ENCODE peak calls at places on chromosomes 7 and 10, in four cellular contexts. Q is DMS153; G is IMR-90; T is stimulated activated CD4-positive, alpha-beta T cell treated with anti-CD3 and anti-CD28 coated beads, Interleukin-15, amount 100 ng/mL, for 24 hours. V is an unnamed sample.

GRCh38 chr7:69309601-69310000 is 288.7 kb upstream of the AUTS2 start:
- DNase-seq in Q (no peak), G (no peak), T (no peak), V (no peak)

GRCh38 chr7:123455965-123456364 is 78.4 kb downstream of the IQUB start:
- DNase-seq in Q (no peak), G (no peak), T (no peak), V (no peak)

GRCh38 chr10:110337401-110337800 is 32.7 kb upstream of the SMNDC1 start:
- DNase-seq in Q (no peak), G (no peak), T (no peak), V (no peak)

GRCh38 chr10:133388265-133388972 is 5.5 kb upstream of the MTG1 start:
- DNase-seq in Q (no peak), G (no peak), T (no peak), V (no peak)

GRCh38 chr10:2130906-2131305 is 393.6 kb upstream of the ADARB2 start:
- DNase-seq in Q (no peak), G (no peak), T (no peak), V (no peak)

GRCh38 chr10:104340099-104340594 is 1.9 kb upstream of the ITPRIP start:
- DNase-seq in Q (no peak), G (no peak), T (no peak), V (no peak)

GRCh38 chr10:97185326-97186058 is at the start of gene SLIT1:
- DNase-seq in Q (no peak), G (no peak), T (no peak), V (no peak)

GRCh38 chr7:78226059-78226658 is 427.6 kb downstream of the PHTF2 start:
- DNase-seq in Q (peak; percentile 25), G (peak; percentile 45), T (peak; percentile 60), V (no peak)

GRCh38 chr7:6385110-6385792 is 62.5 kb downstream of the DAGLB start:
- DNase-seq in Q (peak; percentile 68), G (peak; percentile 97), T (no peak), V (no peak)

GRCh38 chr7:113071465-113071864 is 15.2 kb downstream of the GPR85 start:
- DNase-seq in Q (no peak), G (peak; percentile 33), T (no peak), V (no peak)

GRCh38 chr10:128310966-128311658 is 184.9 kb upstream of the MKI67 start:
- DNase-seq in Q (no peak), G (no peak), T (no peak), V (no peak)

GRCh38 chr10:95247200-95247880 is 43.5 kb downstream of the PDLIM1 start:
- DNase-seq in Q (no peak), G (peak; percentile 95), T (no peak), V (no peak)

GRCh38 chr10:62992145-62992721 is 140.9 kb upstream of the NRBF2 start:
- DNase-seq in Q (no peak), G (peak; percentile 34), T (peak; percentile 32), V (no peak)

GRCh38 chr7:109460296-109460695 is 890.6 kb downstream of the DNAJB9 start:
- DNase-seq in Q (no peak), G (no peak), T (no peak), V (no peak)

GRCh38 chr10:60932756-60933155 is 11.2 kb downstream of the RHOBTB1 start:
- DNase-seq in Q (no peak), G (no peak), T (no peak), V (no peak)

GRCh38 chr10:74177140-74177677 is 26.2 kb downstream of the ADK start:
- DNase-seq in Q (no peak), G (peak; percentile 17), T (peak; percentile 62), V (no peak)

GRCh38 chr7:139023076-139023475 is 12.8 kb downstream of the ZC3HAV1L start:
- DNase-seq in Q (no peak), G (no peak), T (no peak), V (no peak)

GRCh38 chr10:125450218-125450617 is 232.7 kb downstream of the TEX36 start:
- DNase-seq in Q (no peak), G (no peak), T (no peak), V (no peak)

GRCh38 chr7:47143344-47143743 is 438.6 kb downstream of the TNS3 start:
- DNase-seq in Q (no peak), G (peak; percentile 84), T (no peak), V (no peak)

GRCh38 chr7:21967500-21968099 is 21.9 kb upstream of the CDCA7L start:
- DNase-seq in Q (no peak), G (no peak), T (peak; percentile 22), V (peak; percentile 45)

GRCh38 chr7:140889150-140889549 is 35.6 kb downstream of the BRAF start:
- DNase-seq in Q (no peak), G (no peak), T (no peak), V (no peak)

GRCh38 chr10:118712930-118713634 is 41.7 kb downstream of the CACUL1 start:
- DNase-seq in Q (no peak), G (no peak), T (peak; percentile 9), V (no peak)

GRCh38 chr10:125521721-125522680 is 161.0 kb downstream of the TEX36 start:
- DNase-seq in Q (no peak), G (no peak), T (peak; percentile 34), V (peak; percentile 4)

GRCh38 chr7:155885162-155886160 is 73.2 kb upstream of the SHH start:
- DNase-seq in Q (no peak), G (peak; percentile 75), T (no peak), V (no peak)

GRCh38 chr7:20083781-20084180 is 133.4 kb downstream of the MACC1 start:
- DNase-seq in Q (no peak), G (peak; percentile 3), T (no peak), V (no peak)

GRCh38 chr7:19648791-19649190 is 60.0 kb downstream of the POLR1F start:
- DNase-seq in Q (no peak), G (no peak), T (no peak), V (no peak)

GRCh38 chr10:72263613-72264241 is 10.0 kb upstream of the DDIT4 start:
- DNase-seq in Q (peak; percentile 95), G (no peak), T (peak; percentile 38), V (peak; percentile 39)

GRCh38 chr10:1320739-1321331 is 264.6 kb downstream of the WDR37 start:
- DNase-seq in Q (no peak), G (no peak), T (no peak), V (no peak)